ENCODE peak calls at places on chromosome 1, in four cellular contexts. One of them, this sample, is unnamed.
A peak's percentile ranks its signal among the peaks of the same experiment; 100 is the strongest.

GRCh38 chr1:53869454-53870117 is 20.0 kb downstream of the YIPF1 start:
- DNase-seq in GM12878: no peak
- DNase-seq in HepG2: no peak
- DNase-seq in K562: no peak
- DNase-seq in this sample: no peak

GRCh38 chr1:16420719-16421118 is 16.5 kb downstream of the SPATA21 start:
- DNase-seq in GM12878: peak; percentile 84
- DNase-seq in HepG2: no peak
- DNase-seq in K562: no peak
- DNase-seq in this sample: no peak

GRCh38 chr1:163275222-163275621 is 46.5 kb upstream of the NUF2 start:
- DNase-seq in HepG2: peak; percentile 7
- DNase-seq in GM12878: no peak
- DNase-seq in K562: peak; percentile 26
- DNase-seq in this sample: peak; percentile 23

GRCh38 chr1:22594396-22594795 is 31.1 kb downstream of the EPHA8 start:
- DNase-seq in K562: no peak
- DNase-seq in GM12878: no peak
- DNase-seq in HepG2: no peak
- DNase-seq in this sample: no peak

GRCh38 chr1:22273686-22274681 is 131.1 kb upstream of the WNT4 start:
- DNase-seq in GM12878: no peak
- DNase-seq in HepG2: no peak
- DNase-seq in K562: no peak
- DNase-seq in this sample: no peak

GRCh38 chr1:70071597-70071996 is 133.8 kb downstream of the LRRC40 start:
- DNase-seq in HepG2: no peak
- DNase-seq in K562: no peak
- DNase-seq in GM12878: no peak
- DNase-seq in this sample: no peak

GRCh38 chr1:42957229-42957879 is 1.3 kb downstream of the SLC2A1 start:
- DNase-seq in K562: peak; percentile 40
- DNase-seq in GM12878: no peak
- DNase-seq in HepG2: no peak
- DNase-seq in this sample: no peak

GRCh38 chr1:96002969-96003964 is 718.3 kb upstream of the PTBP2 start:
- DNase-seq in K562: no peak
- DNase-seq in HepG2: no peak
- DNase-seq in GM12878: no peak
- DNase-seq in this sample: no peak

GRCh38 chr1:216596298-216596947 is 126.8 kb downstream of the ESRRG start:
- DNase-seq in K562: no peak
- DNase-seq in GM12878: no peak
- DNase-seq in HepG2: no peak
- DNase-seq in this sample: no peak

GRCh38 chr1:44932151-44932550 is 54.2 kb downstream of the EIF2B3 start:
- DNase-seq in K562: no peak
- DNase-seq in HepG2: no peak
- DNase-seq in GM12878: no peak
- DNase-seq in this sample: no peak

GRCh38 chr1:91575909-91576519 is 75.4 kb downstream of the CDC7 start:
- DNase-seq in K562: no peak
- DNase-seq in HepG2: no peak
- DNase-seq in GM12878: no peak
- DNase-seq in this sample: no peak

GRCh38 chr1:172497230-172497629 is 35.7 kb upstream of the SUCO start:
- DNase-seq in HepG2: peak; percentile 52
- DNase-seq in K562: no peak
- DNase-seq in GM12878: no peak
- DNase-seq in this sample: peak; percentile 4

GRCh38 chr1:19759740-19760089 is 40.0 kb downstream of the TMCO4 start:
- DNase-seq in GM12878: no peak
- DNase-seq in K562: no peak
- DNase-seq in HepG2: peak; percentile 58
- DNase-seq in this sample: no peak

GRCh38 chr1:7495894-7496293 is 275.2 kb upstream of the VAMP3 start:
- DNase-seq in K562: no peak
- DNase-seq in GM12878: no peak
- DNase-seq in HepG2: no peak
- DNase-seq in this sample: no peak
- TF ChIP-seq CHD4 in K562: no peak
- TF ChIP-seq CHD4 in GM12878: no peak
- TF ChIP-seq CHD4 in HepG2: no peak
- TF ChIP-seq CHD4 in this sample: no peak

DNA sequence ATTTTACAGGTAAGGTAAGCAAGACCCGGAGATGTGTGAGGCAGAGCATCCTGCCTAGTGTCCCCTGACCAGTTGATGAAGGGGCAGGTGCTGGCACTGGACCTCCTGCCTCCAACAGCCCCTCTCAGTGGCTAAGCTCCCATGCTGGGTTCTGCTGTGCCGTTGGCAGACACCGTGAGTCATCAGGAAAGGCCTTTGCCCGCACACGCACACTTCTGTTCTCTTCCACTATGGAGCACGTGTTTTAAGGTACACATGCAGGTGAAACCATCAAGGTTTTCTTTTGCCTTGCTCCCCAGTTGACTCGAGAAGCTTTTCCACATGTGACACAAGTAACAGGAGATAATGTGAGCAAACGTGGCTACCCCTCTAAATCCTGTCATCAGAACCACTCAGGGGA is 207.9 kb downstream of the RRAGC start:
- DNase-seq in HepG2: no peak
- DNase-seq in GM12878: no peak
- DNase-seq in K562: no peak
- DNase-seq in this sample: no peak
- TF ChIP-seq REST in HepG2: no peak
- TF ChIP-seq REST in GM12878: no peak
- TF ChIP-seq REST in K562: no peak
- TF ChIP-seq REST in this sample: no peak

DNA sequence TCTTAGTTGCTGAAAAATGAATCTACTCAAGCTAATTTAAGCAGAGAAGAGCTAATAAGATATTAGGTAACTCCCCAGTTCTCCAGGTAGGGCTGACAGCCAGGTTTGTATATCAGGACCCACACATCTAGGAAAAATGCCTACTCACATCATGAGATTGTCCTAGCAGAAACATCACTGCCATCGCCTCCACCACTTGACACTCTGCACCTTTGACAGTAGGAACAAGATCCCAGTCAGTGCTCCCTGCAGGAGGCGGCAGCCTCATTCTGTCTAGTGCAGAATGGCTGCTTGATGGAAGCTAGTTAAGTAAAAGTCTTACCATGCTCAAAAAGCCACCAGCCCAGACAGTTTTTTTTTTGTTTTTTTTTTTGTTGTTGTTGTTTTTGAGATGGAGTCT is 31.6 kb upstream of the USP1 start:
- DNase-seq in GM12878: no peak
- DNase-seq in K562: no peak
- DNase-seq in HepG2: no peak
- DNase-seq in this sample: no peak
- TF ChIP-seq CHD4 in GM12878: no peak
- TF ChIP-seq CHD4 in K562: no peak
- TF ChIP-seq CHD4 in HepG2: no peak
- TF ChIP-seq CHD4 in this sample: no peak

DNA sequence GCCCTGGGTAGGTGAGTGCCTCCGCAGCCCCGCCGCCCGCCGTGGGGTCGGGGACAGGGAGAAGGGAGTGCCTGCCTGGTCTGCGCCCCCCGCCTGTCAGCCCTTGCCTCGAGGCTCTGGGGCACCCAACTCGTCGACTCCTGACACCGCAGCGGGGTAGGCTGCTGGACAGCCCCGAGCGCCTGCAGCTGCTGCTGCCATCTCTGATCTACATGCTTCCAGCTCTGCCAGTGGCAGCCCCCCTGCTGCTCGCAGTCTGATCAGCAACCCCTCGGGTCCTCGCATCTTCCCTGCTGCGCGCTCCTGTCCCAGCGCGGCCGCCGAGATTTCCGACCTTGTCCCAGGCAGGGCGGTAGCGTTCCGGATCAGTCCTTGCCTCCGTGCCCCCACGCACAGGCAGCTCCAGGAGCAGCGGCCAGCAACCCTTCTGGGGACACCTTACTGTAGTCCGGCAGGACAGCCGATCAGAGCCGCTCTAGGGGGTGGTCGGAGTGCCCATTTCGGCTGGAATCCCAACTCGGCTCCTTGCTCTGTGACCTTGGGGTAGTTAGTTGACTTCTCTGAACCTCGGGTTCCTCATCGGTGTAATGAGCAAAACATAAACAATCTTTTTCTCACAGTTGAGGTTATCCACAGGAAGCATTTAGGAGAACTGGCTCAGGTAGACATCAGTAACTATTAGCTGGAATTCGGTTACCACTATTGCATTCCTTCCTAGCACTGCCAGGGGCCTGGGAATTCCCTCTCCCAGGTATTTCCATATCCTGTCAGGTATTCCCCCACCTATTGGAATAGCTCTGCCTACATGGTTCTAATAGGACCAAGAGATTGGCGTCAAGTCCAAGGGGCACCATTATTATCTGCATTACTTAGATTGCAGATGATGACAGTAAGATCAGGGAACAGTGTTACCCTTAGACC is 608 bp downstream of the BCAN start:
- DNase-seq in GM12878: no peak
- DNase-seq in HepG2: no peak
- DNase-seq in K562: no peak
- DNase-seq in this sample: no peak
- TF ChIP-seq REST in GM12878: no peak
- TF ChIP-seq REST in HepG2: no peak
- TF ChIP-seq REST in K562: no peak
- TF ChIP-seq REST in this sample: no peak

DNA sequence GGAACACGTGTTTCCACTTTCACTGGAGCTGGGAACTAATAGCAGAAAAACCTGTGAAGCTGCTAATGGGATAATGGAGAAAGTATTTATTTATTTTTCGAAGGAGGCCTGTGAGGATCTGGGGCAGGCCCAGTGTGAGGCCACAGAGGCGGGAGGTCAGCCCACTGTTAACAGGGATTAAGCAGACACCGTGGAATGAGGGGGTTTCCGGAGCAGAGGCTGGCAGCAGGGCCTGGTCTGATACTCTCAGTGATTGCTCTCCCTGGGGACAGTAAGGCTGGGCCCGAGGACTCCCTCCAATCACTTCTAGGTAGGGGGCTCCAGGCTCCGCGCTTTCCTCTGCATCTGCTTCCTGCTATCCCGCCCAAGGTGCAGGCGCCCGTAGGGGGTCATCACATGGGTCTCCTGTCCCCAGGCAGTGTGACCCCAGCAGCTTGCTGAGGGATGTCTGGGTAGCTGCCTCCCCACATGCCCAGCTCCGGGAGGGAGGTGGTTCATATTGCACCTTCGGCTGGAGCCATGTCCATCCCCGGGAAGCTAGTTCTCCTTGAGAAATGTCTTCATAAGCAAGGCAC is 28.8 kb upstream of the CDCA8 start:
- DNase-seq in GM12878: no peak
- DNase-seq in K562: no peak
- DNase-seq in HepG2: no peak
- DNase-seq in this sample: no peak
- TF ChIP-seq CHD4 in GM12878: no peak
- TF ChIP-seq CHD4 in K562: no peak
- TF ChIP-seq CHD4 in HepG2: no peak
- TF ChIP-seq CHD4 in this sample: no peak

This sample was measured in A549.